ENCODE peak calls at places on chromosomes 12 and 14, in eight cellular contexts. G is tibial artery, D is breast epithelium, A is IMR-90, T is fibroblast of lung, J is A549, S is right lobe of liver, F is adipocyte. X is an unnamed sample. For H3K4me1, the result is how much of the 10 kb centered on the place peaks cover.

GRCh38 chr12:60263146-60263545 is 667.3 kb downstream of the SLC16A7 start:
- DNase-seq in G (no peak), D (no peak), A (no peak), T (peak), J (no peak), S (no peak), F (peak), X (no peak)

GRCh38 chr12:65608319-65608916 is 215.9 kb upstream of the HMGA2 start:
- DNase-seq in G (no peak), D (no peak), A (peak), T (peak), J (no peak), S (no peak), F (no peak), X (no peak)

GRCh38 chr12:87802721-87803011 is 226.5 kb downstream of the C12orf50 start:
- DNase-seq in G (no peak), D (no peak), A (no peak), T (no peak), J (peak), S (no peak), F (no peak), X (no peak)

GRCh38 chr14:81385824-81386223 is 14.3 kb downstream of the STON2 start:
- DNase-seq in G (no peak), D (no peak), A (no peak), T (no peak), J (no peak), S (no peak), F (no peak), X (no peak)

GRCh38 chr12:52741378-52742195 is 35.6 kb downstream of the KRT76 start:
- DNase-seq in G (no peak), D (peak), A (peak), T (peak), J (peak), S (no peak), F (peak), X (peak)

GRCh38 chr12:34404377-34405285 is 382.3 kb downstream of the ALG10 start:
- DNase-seq in G (peak), D (peak), A (no peak), T (no peak), J (no peak), S (peak), F (no peak), X (no peak)

GRCh38 chr12:94099191-94099983 is 49.0 kb upstream of the PLXNC1 start:
- DNase-seq in G (no peak), D (no peak), A (peak), T (peak), J (no peak), S (no peak), F (peak), X (peak)

GRCh38 chr14:56119221-56119967 is 1.2 kb downstream of the PELI2 start:
- DNase-seq in G (peak), D (no peak), A (peak), T (peak), J (peak), S (peak), F (peak), X (peak)

GRCh38 chr14:52265248-52265647 is 2.2 kb upstream of the PTGDR start:
- DNase-seq in G (no peak), D (no peak), A (no peak), T (no peak), J (no peak), S (no peak), F (no peak), X (no peak)

GRCh38 chr14:72793154-72793725 is 100.7 kb downstream of the DPF3 start:
- DNase-seq in G (no peak), D (no peak), A (no peak), T (no peak), J (no peak), S (no peak), F (no peak), X (no peak)

GRCh38 chr12:61220337-61220736 is 1039.9 kb upstream of the USP15 start:
- DNase-seq in G (no peak), D (no peak), A (no peak), T (peak), J (no peak), S (no peak), F (no peak), X (no peak)

GRCh38 chr12:115598827-115599226 is 678.7 kb downstream of the MED13L start:
- DNase-seq in G (no peak), D (no peak), A (no peak), T (peak), J (no peak), S (no peak), F (peak), X (no peak)

GRCh38 chr12:119949145-119949544 is 39.9 kb upstream of the BICDL1 start:
- DNase-seq in G (no peak), D (no peak), A (no peak), T (no peak), J (no peak), S (no peak), F (no peak), X (no peak)

GRCh38 chr14:24982472-24983155 is 67.3 kb downstream of the STXBP6 start:
- DNase-seq in G (no peak), D (no peak), A (peak), T (peak), J (peak), S (no peak), F (peak), X (peak)

GRCh38 chr12:13980548-13981295 is 680 bp downstream of the GRIN2B start:
- DNase-seq in G (no peak), D (no peak), A (no peak), T (no peak), J (peak), S (no peak), F (no peak), X (no peak)

GRCh38 chr14:99597911-99598600 is 6.0 kb downstream of the CCDC85C start:
- DNase-seq in G (no peak), D (no peak), A (no peak), T (no peak), J (no peak), S (no peak), F (no peak), X (no peak)
- H3K4me1 ChIP-seq in G (under half), D (under half), A (under half), T (under half), J (half or more), S (under half), F (under half), X (under half)

DNA sequence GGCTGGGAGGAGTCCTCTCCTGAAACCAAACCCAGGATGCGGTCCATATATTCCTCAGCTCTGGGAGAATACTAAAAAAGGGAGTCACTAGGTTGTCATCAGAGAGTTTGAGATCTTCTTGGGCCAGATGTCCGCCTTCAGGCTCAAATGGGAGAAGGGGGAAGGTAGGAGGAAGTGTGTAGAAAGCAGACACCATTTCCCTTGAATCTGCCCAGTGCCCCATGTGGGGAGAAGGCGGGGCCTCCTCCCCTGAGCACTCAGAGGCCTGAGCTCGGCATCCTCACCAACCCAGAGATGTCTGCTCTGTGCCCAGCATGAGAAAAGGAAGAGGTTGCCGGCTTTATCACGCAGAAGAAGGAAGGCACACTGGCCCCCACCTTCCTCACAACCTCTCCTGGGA is 37.3 kb downstream of the LTBP2 start:
- DNase-seq in G (no peak), D (no peak), A (peak), T (no peak), J (no peak), S (peak), F (peak), X (no peak)
- H3K4me1 ChIP-seq in G (half or more), D (under half), A (half or more), T (half or more), J (half or more), S (under half), F (half or more), X (under half)

GRCh38 chr12:11730299-11731041 is 81.0 kb downstream of the ETV6 start:
- DNase-seq in G (no peak), D (peak), A (no peak), T (no peak), J (no peak), S (no peak), F (no peak), X (no peak)

GRCh38 chr12:11732760-11733159 is 83.3 kb downstream of the ETV6 start:
- DNase-seq in G (no peak), D (no peak), A (no peak), T (no peak), J (no peak), S (no peak), F (no peak), X (no peak)

GRCh38 chr12:11731042-11731357 is 81.5 kb downstream of the ETV6 start:
- DNase-seq in G (no peak), D (no peak), A (no peak), T (no peak), J (no peak), S (no peak), F (no peak), X (no peak)

GRCh38 chr12:11732023-11732422 is 82.5 kb downstream of the ETV6 start:
- DNase-seq in G (no peak), D (no peak), A (no peak), T (no peak), J (no peak), S (no peak), F (no peak), X (no peak)

DNA sequence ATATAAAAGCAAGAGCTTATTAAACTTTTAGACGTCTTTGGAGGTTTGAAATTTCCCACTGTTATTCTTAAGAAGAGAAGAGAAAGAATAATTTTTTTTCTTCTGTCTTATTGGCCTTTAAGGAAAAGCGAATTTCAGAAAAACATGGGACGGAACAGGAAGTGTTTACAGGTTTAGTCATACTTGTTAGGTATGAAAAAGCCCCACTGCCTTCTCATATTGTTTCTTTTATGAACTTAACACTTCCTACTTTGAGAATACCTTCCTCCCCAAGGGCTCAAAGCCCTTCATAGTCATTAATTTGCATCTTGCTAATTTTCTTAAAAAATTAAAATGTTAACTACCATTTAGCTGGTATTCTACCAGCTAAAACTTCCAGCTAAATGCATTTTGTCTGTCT is 82.0 kb downstream of the ETV6 start:
- DNase-seq in G (no peak), D (no peak), A (peak), T (peak), J (peak), S (no peak), F (peak), X (peak)
- H3K4me1 ChIP-seq in G (half or more), D (under half), A (under half), T (under half), J (under half), S (under half), F (under half), X (under half)

DNA sequence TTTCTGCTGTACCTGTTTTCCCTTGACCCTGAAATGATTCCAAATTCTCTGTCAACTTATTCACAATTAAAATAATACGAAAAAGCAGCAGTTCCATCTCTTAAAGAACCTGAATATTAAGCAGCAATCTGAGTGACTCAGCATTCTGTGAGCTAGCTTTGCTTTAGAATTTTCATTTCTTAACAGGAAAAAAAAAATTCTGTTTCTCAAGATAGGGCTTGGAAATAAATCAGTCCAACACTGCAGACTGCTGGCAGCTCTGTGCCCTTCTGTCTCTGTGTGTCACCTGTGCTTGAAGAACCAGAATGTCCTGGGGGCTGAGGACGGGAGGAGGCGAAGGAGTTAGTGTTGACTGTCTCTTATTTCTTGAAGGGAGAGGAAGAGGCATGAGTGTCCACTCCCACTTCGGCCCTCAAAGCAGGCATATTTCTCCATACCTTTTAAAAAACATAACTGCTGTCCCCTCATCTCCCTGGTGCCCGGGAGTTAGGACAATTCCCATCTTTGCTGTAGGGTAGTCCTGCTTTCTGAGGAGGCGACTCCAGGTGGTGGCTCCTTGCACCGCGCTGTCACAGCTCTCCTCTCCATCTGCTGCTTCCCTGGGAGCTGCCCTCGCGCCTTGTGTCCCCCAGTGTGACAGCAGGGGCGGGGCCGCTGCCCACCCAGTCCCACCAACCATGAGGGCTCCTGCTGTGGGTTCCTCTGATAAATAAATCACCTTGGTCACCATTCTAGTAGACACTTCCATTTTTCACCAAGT is 203.1 kb downstream of the CALM1 start:
- DNase-seq in G (no peak), D (no peak), A (peak), T (peak), J (peak), S (no peak), F (peak), X (peak)
- H3K4me1 ChIP-seq in G (under half), D (under half), A (under half), T (under half), J (under half), S (under half), F (under half), X (under half)

DNA sequence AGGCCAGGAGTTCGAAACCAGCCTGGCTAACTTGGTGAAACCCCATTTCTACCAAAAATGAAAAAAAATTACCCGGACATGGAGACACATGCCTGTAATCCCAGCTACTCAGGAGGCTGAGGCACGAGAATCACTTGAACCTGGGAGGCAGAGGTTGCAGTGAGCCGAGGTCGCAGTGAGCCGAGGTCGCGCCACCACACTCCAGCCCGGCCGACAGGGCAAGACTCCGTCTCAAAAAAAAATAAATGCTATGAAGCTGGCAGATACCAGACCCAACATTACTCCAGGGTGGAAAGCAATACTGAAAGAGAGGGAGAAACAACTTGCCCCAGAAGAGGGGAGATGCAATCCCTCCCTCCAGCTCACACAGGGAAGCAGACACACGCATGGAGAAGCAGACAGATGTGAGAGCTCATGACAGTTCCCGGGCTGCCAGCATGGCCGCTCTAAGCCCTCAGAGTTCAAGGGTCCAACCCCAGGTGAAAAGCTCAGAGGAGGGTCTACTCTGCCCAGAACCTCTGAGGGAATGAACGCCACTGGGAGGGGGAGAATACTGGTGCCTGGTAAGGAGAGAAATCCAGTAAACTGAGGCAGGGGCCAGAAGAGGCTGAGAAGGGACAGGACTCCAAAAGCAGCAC is 34.8 kb upstream of the PLEKHG6 start:
- DNase-seq in G (peak), D (no peak), A (no peak), T (no peak), J (no peak), S (peak), F (no peak), X (no peak)
- H3K4me1 ChIP-seq in G (under half), D (under half), A (under half), T (under half), J (under half), S (under half), F (under half), X (under half)

GRCh38 chr12:32451816-32452215 is 52.5 kb downstream of the FGD4 start:
- DNase-seq in G (no peak), D (no peak), A (no peak), T (no peak), J (no peak), S (no peak), F (no peak), X (no peak)

GRCh38 chr12:32455607-32456063 is 56.3 kb downstream of the FGD4 start:
- DNase-seq in G (no peak), D (no peak), A (peak), T (peak), J (peak), S (no peak), F (peak), X (peak)

GRCh38 chr12:32454866-32455265 is 55.5 kb downstream of the FGD4 start:
- DNase-seq in G (no peak), D (no peak), A (no peak), T (no peak), J (no peak), S (no peak), F (no peak), X (no peak)

GRCh38 chr12:32450768-32451167 is 51.4 kb downstream of the FGD4 start:
- DNase-seq in G (no peak), D (no peak), A (no peak), T (no peak), J (no peak), S (no peak), F (no peak), X (no peak)

GRCh38 chr12:32454075-32454474 is 54.7 kb downstream of the FGD4 start:
- DNase-seq in G (no peak), D (no peak), A (peak), T (peak), J (peak), S (no peak), F (peak), X (peak)
- H3K4me1 ChIP-seq in G (under half), D (under half), A (under half), T (under half), J (half or more), S (under half), F (under half), X (under half)

DNA sequence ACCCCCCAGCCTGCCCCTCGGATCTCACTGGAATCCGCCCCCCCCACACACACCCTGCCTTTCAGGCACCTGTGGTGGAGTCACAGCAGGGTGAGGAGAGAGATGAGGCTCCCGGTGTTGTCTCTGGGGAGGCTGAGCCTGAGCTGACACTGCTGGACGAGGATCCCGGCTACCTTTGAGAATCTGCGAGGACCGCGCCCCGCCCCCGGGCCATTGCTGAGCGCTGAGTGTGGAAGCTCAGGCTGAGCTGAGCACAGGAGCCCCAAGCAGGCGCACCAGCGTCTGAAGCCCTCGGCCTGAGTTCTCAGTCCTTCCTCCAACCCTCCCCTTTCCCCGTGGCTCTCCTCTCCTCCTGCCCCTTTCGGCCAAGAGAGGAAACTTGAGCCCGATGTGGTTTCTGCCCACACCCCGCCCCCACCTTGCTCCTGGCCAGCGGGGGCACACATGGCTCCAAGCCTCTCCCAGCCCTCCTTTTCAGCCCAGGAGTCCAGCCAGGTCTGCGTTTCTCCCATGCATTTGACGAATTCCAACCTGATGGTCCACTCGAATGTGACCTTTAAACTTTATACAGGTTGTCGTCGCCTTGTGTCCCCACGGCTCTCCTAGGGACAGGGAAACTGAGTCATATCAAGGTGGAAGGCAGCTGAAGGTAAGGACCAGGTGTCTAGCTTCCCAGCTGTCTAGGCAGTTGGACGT is at the start of gene NFE2:
- DNase-seq in G (no peak), D (peak), A (peak), T (peak), J (peak), S (peak), F (peak), X (peak)
- H3K4me1 ChIP-seq in G (under half), D (under half), A (under half), T (under half), J (under half), S (under half), F (under half), X (under half)

DNA sequence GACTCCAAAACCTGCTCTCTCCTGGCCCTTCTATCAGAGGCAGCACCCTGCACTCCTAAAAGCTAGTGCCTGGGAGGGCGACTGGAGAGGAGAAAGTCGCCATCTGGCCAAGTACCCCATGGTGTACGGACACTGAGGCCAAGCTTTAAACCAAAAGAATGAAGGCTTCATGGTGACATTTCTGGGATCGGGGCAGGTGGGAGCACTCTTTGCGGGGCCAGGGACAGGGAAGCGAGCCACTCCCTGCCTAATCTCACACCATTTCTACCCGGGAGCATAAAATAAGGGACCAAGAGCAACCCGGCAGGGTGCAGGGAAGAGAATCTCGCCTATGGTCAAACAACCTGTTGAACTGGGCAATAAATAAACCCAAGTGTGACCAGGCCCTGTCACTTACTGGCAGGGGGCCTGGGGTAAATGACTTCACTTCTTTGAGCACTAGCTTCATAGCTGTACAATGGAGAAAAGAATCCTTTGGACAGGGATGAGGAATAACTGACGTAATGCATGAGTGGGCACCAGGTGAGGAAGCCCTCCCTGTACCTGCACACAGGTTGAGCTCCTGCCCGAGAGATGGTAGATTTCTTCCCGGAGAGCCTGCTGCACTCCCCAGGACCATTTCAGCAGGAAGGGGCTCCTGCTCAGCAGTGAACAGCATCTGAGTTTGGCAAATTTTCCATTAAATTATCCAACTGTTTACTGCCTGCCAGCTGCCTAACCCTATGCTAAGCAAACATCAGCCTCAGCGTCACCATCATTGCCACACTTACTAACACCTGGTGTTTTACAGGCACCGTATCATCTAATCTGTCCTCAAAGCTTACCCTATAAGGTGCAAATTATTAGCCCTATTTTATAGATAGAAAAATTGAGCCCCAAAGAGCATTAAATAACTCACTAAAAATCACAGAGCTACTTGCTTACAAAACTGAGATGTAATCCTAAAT is 2.0 kb downstream of the SERPINA1 start:
- DNase-seq in G (no peak), D (no peak), A (no peak), T (no peak), J (no peak), S (no peak), F (no peak), X (no peak)
- H3K4me1 ChIP-seq in G (under half), D (under half), A (under half), T (under half), J (under half), S (under half), F (half or more), X (under half)

GRCh38 chr12:114272071-114272470 is 133.9 kb downstream of the TBX5 start:
- DNase-seq in G (no peak), D (no peak), A (no peak), T (no peak), J (no peak), S (no peak), F (no peak), X (peak)
- H3K4me1 ChIP-seq in G (under half), D (under half), A (under half), T (under half), J (under half), S (under half), F (under half), X (under half)